ENCODE peak calls at places on chromosomes 11 and 22, in eight cellular contexts. G is IMR-90, H is neural crest cell, B is HT1080, M is T-helper 2 cell, C is C1 segment of cervical spinal cord, Q is anterior cingulate cortex, J is NCI-H748 treated with DMSO at 0.1 percent for 48 hours. O is an unnamed sample.

GRCh38 chr11:116558504-116559252 is 214.1 kb downstream of the BUD13 start:
- DNase-seq in G (peak; percentile 31), H (no peak), B (peak; percentile 94), M (no peak), C (no peak), Q (no peak), J (no peak), O (no peak)

GRCh38 chr11:125448136-125448535 is 47.9 kb downstream of the FEZ1 start:
- DNase-seq in G (peak; percentile 75), H (no peak), B (peak; percentile 83), M (no peak), C (no peak), Q (no peak), J (no peak), O (no peak)

GRCh38 chr11:88292156-88292844 is 45.2 kb downstream of the CTSC start:
- DNase-seq in G (peak; percentile 22), H (no peak), B (peak; percentile 48), M (no peak), C (no peak), Q (no peak), J (no peak), O (no peak)

GRCh38 chr11:75431533-75432525 is 1.2 kb downstream of the KLHL35 start:
- DNase-seq in G (no peak), H (no peak), B (peak; percentile 38), M (no peak), C (no peak), Q (no peak), J (no peak), O (no peak)

GRCh38 chr11:3970101-3970500 is 114.6 kb downstream of the STIM1 start:
- DNase-seq in G (no peak), H (no peak), B (no peak), M (no peak), C (no peak), Q (no peak), J (no peak), O (no peak)

GRCh38 chr11:125935056-125935455 is 10.8 kb upstream of the VSIG10L2 start:
- DNase-seq in G (no peak), H (no peak), B (no peak), M (no peak), C (no peak), Q (no peak), J (no peak), O (no peak)

GRCh38 chr11:68471360-68472340 is 11.1 kb downstream of the PPP6R3 start:
- DNase-seq in G (peak; percentile 29), H (no peak), B (peak; percentile 91), M (peak; percentile 13), C (no peak), Q (no peak), J (no peak), O (peak; percentile 53)

GRCh38 chr11:99020324-99021225 is at the start of gene CNTN5:
- DNase-seq in G (peak; percentile 5), H (peak; percentile 52), B (peak; percentile 69), M (no peak), C (peak; percentile 35), Q (no peak), J (peak; percentile 85), O (no peak)

GRCh38 chr11:27473017-27473406 is 422 bp upstream of the LGR4 start:
- DNase-seq in G (no peak), H (no peak), B (no peak), M (no peak), C (no peak), Q (no peak), J (no peak), O (no peak)

GRCh38 chr11:63614136-63614664 is at the start of gene PLAAT3:
- DNase-seq in G (no peak), H (peak; percentile 45), B (peak; percentile 77), M (no peak), C (peak; percentile 76), Q (no peak), J (no peak), O (peak; percentile 8)

GRCh38 chr11:120013325-120014250 is 124.3 kb downstream of the TRIM29 start:
- DNase-seq in G (peak; percentile 10), H (peak; percentile 50), B (peak; percentile 41), M (no peak), C (peak; percentile 68), Q (no peak), J (no peak), O (no peak)

GRCh38 chr22:49960967-49961600 is 512 bp downstream of the PIM3 start:
- DNase-seq in G (no peak), H (no peak), B (peak; percentile 32), M (no peak), C (no peak), Q (no peak), J (no peak), O (peak; percentile 17)

GRCh38 chr11:107927559-107927958 is 689 bp upstream of the RAB39A start:
- DNase-seq in G (no peak), H (no peak), B (no peak), M (no peak), C (no peak), Q (no peak), J (no peak), O (no peak)

GRCh38 chr11:125300791-125301218 is 136.3 kb downstream of the PKNOX2 start:
- DNase-seq in G (peak; percentile 79), H (no peak), B (peak; percentile 79), M (no peak), C (no peak), Q (no peak), J (no peak), O (no peak)

GRCh38 chr22:41327124-41327523 is 25.8 kb downstream of the ZC3H7B start:
- DNase-seq in G (no peak), H (no peak), B (peak; percentile 57), M (no peak), C (peak; percentile 25), Q (no peak), J (no peak), O (no peak)

GRCh38 chr11:75325713-75326438 is 25.6 kb downstream of the ARRB1 start:
- DNase-seq in G (peak; percentile 97), H (no peak), B (peak; percentile 84), M (peak; percentile 32), C (no peak), Q (no peak), J (no peak), O (peak; percentile 14)

GRCh38 chr11:63629426-63629825 is 15.2 kb upstream of the PLAAT3 start:
- DNase-seq in G (no peak), H (no peak), B (no peak), M (no peak), C (no peak), Q (no peak), J (no peak), O (no peak)

GRCh38 chr11:5712507-5712906 is 22.9 kb downstream of the TRIM22 start:
- DNase-seq in G (peak; percentile 5), H (no peak), B (no peak), M (no peak), C (no peak), Q (no peak), J (no peak), O (no peak)

GRCh38 chr11:96279421-96280290 is 63.3 kb downstream of the MAML2 start:
- DNase-seq in G (peak; percentile 67), H (no peak), B (peak; percentile 80), M (no peak), C (no peak), Q (no peak), J (no peak), O (no peak)

GRCh38 chr11:120102050-120102861 is 35.7 kb downstream of the TRIM29 start:
- DNase-seq in G (no peak), H (no peak), B (no peak), M (no peak), C (no peak), Q (no peak), J (no peak), O (no peak)